ENCODE peak calls at places on chromosome 5, in seven cellular contexts. M is HepG2, P is ovary, F is heart right ventricle, T is A549, W is right lobe of liver, H is suprapubic skin. C is an unnamed sample.

GRCh38 chr5:135033866-135034185 is 202 bp downstream of the PITX1 start:
- DNase-seq in M (no peak), P (no peak), F (no peak), T (no peak), W (no peak), H (no peak), C (no peak)

GRCh38 chr5:74192606-74193299 is 447.8 kb downstream of the ENC1 start:
- DNase-seq in M (no peak), P (no peak), F (no peak), T (no peak), W (no peak), H (no peak), C (no peak)

GRCh38 chr5:54673523-54674225 is 156.1 kb downstream of the SNX18 start:
- DNase-seq in M (no peak), P (peak), F (peak), T (no peak), W (peak), H (no peak), C (no peak)

GRCh38 chr5:79578876-79579275 is 33.4 kb upstream of the TENT2 start:
- DNase-seq in M (no peak), P (no peak), F (no peak), T (no peak), W (no peak), H (no peak), C (no peak)

GRCh38 chr5:140554454-140554853 is 2.8 kb downstream of the SRA1 start:
- DNase-seq in M (no peak), P (no peak), F (no peak), T (no peak), W (no peak), H (no peak), C (no peak)

GRCh38 chr5:130871346-130872086 is 293.5 kb downstream of the HINT1 start:
- DNase-seq in M (peak), P (no peak), F (peak), T (peak), W (no peak), H (peak), C (no peak)

GRCh38 chr5:172743112-172743959 is 27.7 kb downstream of the DUSP1 start:
- DNase-seq in M (no peak), P (no peak), F (no peak), T (no peak), W (no peak), H (no peak), C (no peak)

GRCh38 chr5:2204366-2205184 is 321.9 kb upstream of the IRX4 start:
- DNase-seq in M (no peak), P (no peak), F (no peak), T (no peak), W (no peak), H (no peak), C (peak)

GRCh38 chr5:83914199-83914598 is 193.5 kb upstream of the HAPLN1 start:
- DNase-seq in M (no peak), P (no peak), F (no peak), T (no peak), W (no peak), H (no peak), C (no peak)

GRCh38 chr5:56148453-56148971 is 84.6 kb downstream of the ANKRD55 start:
- DNase-seq in M (no peak), P (no peak), F (no peak), T (no peak), W (no peak), H (no peak), C (no peak)

GRCh38 chr5:88665750-88666215 is 217.2 kb downstream of the MEF2C start:
- DNase-seq in M (no peak), P (no peak), F (no peak), T (no peak), W (no peak), H (no peak), C (no peak)

GRCh38 chr5:9348296-9348996 is 197.4 kb downstream of the SEMA5A start:
- DNase-seq in M (no peak), P (no peak), F (no peak), T (no peak), W (no peak), H (no peak), C (no peak)

GRCh38 chr5:147693238-147693637 is 89.3 kb downstream of the JAKMIP2 start:
- DNase-seq in M (no peak), P (no peak), F (no peak), T (no peak), W (no peak), H (no peak), C (no peak)

GRCh38 chr5:78496373-78496772 is 136.0 kb downstream of the SCAMP1 start:
- DNase-seq in M (peak), P (no peak), F (no peak), T (no peak), W (no peak), H (no peak), C (peak)

GRCh38 chr5:148255456-148255855 is 13.1 kb upstream of the SPINK13 start:
- DNase-seq in M (no peak), P (no peak), F (no peak), T (no peak), W (no peak), H (no peak), C (no peak)

GRCh38 chr5:142472306-142472951 is 147.6 kb upstream of the SPRY4 start:
- DNase-seq in M (peak), P (no peak), F (no peak), T (peak), W (no peak), H (no peak), C (no peak)

GRCh38 chr5:76082790-76083554 is at the start of gene SV2C:
- DNase-seq in M (no peak), P (no peak), F (no peak), T (no peak), W (peak), H (no peak), C (no peak)

GRCh38 chr5:178849316-178849715 is 10.4 kb upstream of the ZNF354B start:
- DNase-seq in M (no peak), P (no peak), F (no peak), T (no peak), W (no peak), H (no peak), C (no peak)

GRCh38 chr5:146059349-146060220 is 45.8 kb downstream of the PLAC8L1 start:
- DNase-seq in M (no peak), P (no peak), F (peak), T (no peak), W (no peak), H (no peak), C (no peak)

GRCh38 chr5:56264417-56265025 is 31.4 kb upstream of the ANKRD55 start:
- DNase-seq in M (peak), P (no peak), F (no peak), T (peak), W (no peak), H (no peak), C (no peak)

GRCh38 chr5:38941912-38942311 is 96.1 kb downstream of the OSMR start:
- DNase-seq in M (no peak), P (no peak), F (no peak), T (no peak), W (no peak), H (no peak), C (no peak)

GRCh38 chr5:149749481-149750365 is 19.6 kb downstream of the PPARGC1B start:
- DNase-seq in M (peak), P (no peak), F (no peak), T (no peak), W (no peak), H (no peak), C (no peak)

GRCh38 chr5:176535101-176535654 is 2.0 kb downstream of the RNF44 start:
- DNase-seq in M (no peak), P (no peak), F (no peak), T (no peak), W (no peak), H (no peak), C (peak)

GRCh38 chr5:25975881-25976280 is 1062.5 kb downstream of the CDH9 start:
- DNase-seq in M (no peak), P (no peak), F (no peak), T (no peak), W (no peak), H (no peak), C (no peak)

GRCh38 chr5:156634301-156634700 is 215.8 kb upstream of the PPP1R2B start:
- DNase-seq in M (no peak), P (no peak), F (no peak), T (no peak), W (no peak), H (no peak), C (no peak)

GRCh38 chr5:156628421-156628820 is 221.7 kb upstream of the PPP1R2B start:
- DNase-seq in M (no peak), P (no peak), F (no peak), T (no peak), W (no peak), H (no peak), C (no peak)

GRCh38 chr5:156631005-156631404 is 219.1 kb upstream of the PPP1R2B start:
- DNase-seq in M (no peak), P (no peak), F (no peak), T (no peak), W (no peak), H (no peak), C (no peak)
- H3K4me3 ChIP-seq in M (no peak), P (no peak), F (no peak), T (no peak), W (no peak), H (no peak), C (no peak)

GRCh38 chr5:151004499-151004898 is 15.9 kb upstream of the GPX3 start:
- DNase-seq in M (peak), P (no peak), F (no peak), T (no peak), W (no peak), H (no peak), C (no peak)

GRCh38 chr5:151001436-151001835 is 19.0 kb upstream of the GPX3 start:
- DNase-seq in M (no peak), P (no peak), F (no peak), T (no peak), W (no peak), H (no peak), C (no peak)

GRCh38 chr5:151003503-151003860 is 16.9 kb upstream of the GPX3 start:
- DNase-seq in M (no peak), P (no peak), F (no peak), T (no peak), W (no peak), H (no peak), C (no peak)

GRCh38 chr5:151002250-151002649 is 18.1 kb upstream of the GPX3 start:
- DNase-seq in M (peak), P (no peak), F (no peak), T (peak), W (no peak), H (no peak), C (no peak)

GRCh38 chr5:151002681-151003502 is 17.5 kb upstream of the GPX3 start:
- DNase-seq in M (no peak), P (no peak), F (no peak), T (no peak), W (no peak), H (no peak), C (no peak)
- H3K27ac ChIP-seq in M (no peak), P (no peak), F (no peak), T (no peak), W (peak), H (no peak), C (no peak)

GRCh38 chr5:180990889-180991257 is 2.2 kb downstream of the BTNL3 start:
- DNase-seq in M (no peak), P (no peak), F (no peak), T (no peak), W (no peak), H (no peak), C (no peak)
- H3K4me3 ChIP-seq in M (no peak), P (no peak), F (no peak), T (no peak), W (no peak), H (no peak), C (no peak)

GRCh38 chr5:168790691-168791230 is 211.6 kb upstream of the PANK3 start:
- DNase-seq in M (no peak), P (no peak), F (no peak), T (no peak), W (no peak), H (no peak), C (no peak)

GRCh38 chr5:168795943-168796342 is 216.8 kb upstream of the PANK3 start:
- DNase-seq in M (no peak), P (no peak), F (no peak), T (no peak), W (no peak), H (no peak), C (no peak)

GRCh38 chr5:168792678-168793077 is 213.5 kb upstream of the PANK3 start:
- DNase-seq in M (no peak), P (no peak), F (no peak), T (no peak), W (no peak), H (no peak), C (no peak)

GRCh38 chr5:168796840-168797548 is 217.8 kb upstream of the PANK3 start:
- DNase-seq in M (no peak), P (no peak), F (no peak), T (no peak), W (no peak), H (no peak), C (no peak)

DNA sequence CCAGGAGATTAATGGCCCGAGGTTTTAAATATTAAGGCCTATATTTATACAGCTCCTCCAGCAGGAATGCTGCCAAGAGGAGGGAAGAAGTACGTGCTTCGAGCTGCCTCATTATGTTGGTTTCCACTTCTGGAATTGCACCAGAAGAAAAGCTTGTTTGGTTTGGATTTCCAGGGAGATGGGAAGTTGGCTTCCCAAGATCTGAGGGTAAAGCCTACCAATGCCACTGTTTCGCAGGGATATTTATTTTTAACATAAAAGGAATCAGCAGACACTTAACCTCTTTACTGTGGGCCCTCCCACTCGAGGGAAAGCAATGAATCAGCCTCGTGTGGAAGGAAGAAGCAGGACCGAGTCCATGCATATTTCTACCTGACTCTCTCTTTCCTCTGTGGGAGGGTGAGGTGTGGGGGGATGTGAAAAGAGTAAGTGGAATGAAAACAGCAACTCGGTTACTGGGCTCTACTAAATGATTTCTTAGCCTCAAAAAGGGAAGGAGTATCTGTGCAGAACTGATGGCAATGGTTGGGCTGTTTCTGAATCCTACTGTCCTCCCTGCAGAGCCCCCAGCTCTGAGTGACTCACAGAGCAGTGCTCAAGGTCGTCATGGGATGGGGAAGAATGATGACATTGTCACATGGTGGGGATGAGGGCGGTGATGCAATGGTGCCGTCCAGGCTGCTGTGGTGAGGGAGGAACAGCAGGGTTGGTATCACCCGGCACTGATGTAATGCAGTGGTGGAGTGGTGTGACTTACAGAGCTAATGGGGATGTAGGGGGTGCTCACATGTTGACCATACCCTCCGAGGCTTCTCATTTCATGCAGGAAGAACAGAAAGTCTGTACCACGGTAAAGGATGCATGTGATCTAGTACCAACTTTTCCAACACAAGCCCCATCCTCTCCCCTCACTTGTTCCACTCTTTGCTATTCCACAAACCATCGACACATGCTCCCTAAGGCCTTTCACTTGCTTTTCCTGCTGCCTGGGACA is 215.0 kb upstream of the PANK3 start:
- DNase-seq in M (peak), P (peak), F (no peak), T (peak), W (peak), H (peak), C (no peak)
- H3K27ac ChIP-seq in M (no peak), P (peak), F (no peak), T (no peak), W (no peak), H (no peak), C (no peak)

DNA sequence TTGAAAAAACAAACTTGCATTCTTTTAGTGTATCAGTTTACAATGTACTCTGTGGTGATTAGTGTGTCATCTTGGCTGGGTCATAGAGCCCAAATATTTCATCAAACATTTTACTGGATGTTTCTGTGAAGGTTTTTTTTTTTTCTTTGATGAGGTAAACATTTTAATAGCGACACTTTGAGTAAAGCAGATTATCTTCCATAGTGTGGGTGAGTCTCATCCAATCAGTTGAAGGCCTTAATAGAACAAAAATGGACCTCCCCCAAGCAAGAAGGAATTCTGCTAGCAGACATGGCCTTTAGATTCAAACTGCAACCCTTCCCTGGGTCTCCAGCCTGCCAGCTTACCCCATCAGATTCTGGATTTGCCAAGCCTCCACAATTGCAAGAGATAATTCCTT is 72.5 kb downstream of the FSTL4 start:
- DNase-seq in M (no peak), P (no peak), F (no peak), T (no peak), W (no peak), H (no peak), C (no peak)
- H3K4me3 ChIP-seq in M (no peak), P (no peak), F (no peak), T (no peak), W (no peak), H (no peak), C (no peak)